ENCODE peak calls at places on chromosomes 13 and 19, in eight cellular contexts. S is nucleus accumbens, P is fibroblast of lung, M is T-helper 17 cell, K is amniotic stem cell, Y is Right ventricle myocardium superior, Z is lower leg skin, U is putamen. F is an unnamed sample.
A peak's percentile ranks its signal among the peaks of the same experiment; 100 is the strongest.

GRCh38 chr13:108342369-108343289 is 73.1 kb downstream of the TNFSF13B start:
- DNase-seq in Y (no peak), Z (no peak), U (peak; percentile 44), K (no peak), M (no peak), P (peak; percentile 38), S (no peak), F (peak; percentile 18)

GRCh38 chr19:33239223-33239975 is 13.7 kb upstream of the SLC7A10 start:
- DNase-seq in Y (no peak), K (no peak), M (no peak), U (no peak), P (no peak), S (no peak), Z (no peak), F (no peak)

GRCh38 chr19:41821003-41821735 is 23.3 kb downstream of the LYPD4 start:
- DNase-seq in Y (peak; percentile 26), S (no peak), U (no peak), M (peak; percentile 26), Z (no peak), K (no peak), P (peak; percentile 10), F (peak; percentile 23)

GRCh38 chr19:2699413-2700142 is 2.9 kb downstream of the GNG7 start:
- DNase-seq in P (no peak), M (no peak), S (no peak), K (no peak), Z (no peak), Y (no peak), U (no peak), F (no peak)

GRCh38 chr19:47273313-47274070 is 1.2 kb upstream of the INAFM1 start:
- DNase-seq in M (peak; percentile 82), K (peak; percentile 82), Z (peak; percentile 94), Y (peak; percentile 95), P (peak; percentile 92), U (peak; percentile 85), S (peak; percentile 83), F (peak; percentile 90)

GRCh38 chr19:17213334-17213733 is 1.8 kb upstream of the USE1 start:
- DNase-seq in S (no peak), Y (no peak), U (no peak), Z (no peak), K (no peak), M (no peak), P (no peak), F (no peak)

GRCh38 chr13:52850396-52851152 is 2.1 kb upstream of the PCDH8 start:
- DNase-seq in Y (peak; percentile 83), Z (peak; percentile 23), P (peak; percentile 36), K (peak; percentile 8), S (peak; percentile 36), U (peak; percentile 50), M (no peak), F (no peak)

GRCh38 chr13:80251403-80251802 is 89.5 kb downstream of the SPRY2 start:
- DNase-seq in S (no peak), Z (no peak), U (no peak), Y (no peak), M (no peak), P (peak; percentile 69), K (no peak), F (peak; percentile 28)

GRCh38 chr19:45271709-45272108 is 20.6 kb downstream of the MARK4 start:
- DNase-seq in Y (no peak), S (no peak), K (no peak), P (no peak), Z (no peak), M (no peak), U (no peak), F (no peak)

GRCh38 chr13:46321494-46322225 is 65.4 kb downstream of the RUBCNL start:
- DNase-seq in P (peak; percentile 36), Y (peak; percentile 62), U (peak; percentile 44), Z (peak; percentile 45), M (peak; percentile 57), S (peak; percentile 17), K (no peak), F (peak; percentile 41)

GRCh38 chr19:51530616-51531015 is 854 bp downstream of the SIGLEC6 start:
- DNase-seq in Z (no peak), S (no peak), P (no peak), M (no peak), U (no peak), K (no peak), Y (no peak), F (no peak)

GRCh38 chr13:69565334-69565733 is 542.3 kb upstream of the ATXN8OS start:
- DNase-seq in Z (no peak), U (no peak), M (no peak), Y (no peak), S (no peak), K (no peak), P (peak; percentile 79), F (peak; percentile 0)

GRCh38 chr19:16467581-16467980 is 4.2 kb downstream of the EPS15L1 start:
- DNase-seq in M (no peak), Y (peak; percentile 67), K (no peak), Z (no peak), P (no peak), U (no peak), S (no peak), F (no peak)

GRCh38 chr19:10552596-10553053 is 8.9 kb downstream of the ATG4D start:
- DNase-seq in U (no peak), S (no peak), K (no peak), P (peak; percentile 19), M (no peak), Z (no peak), Y (no peak), F (no peak)

GRCh38 chr19:15631817-15632216 is 8.9 kb upstream of the CYP4F3 start:
- DNase-seq in U (no peak), S (no peak), Z (no peak), K (no peak), Y (no peak), P (no peak), M (peak; percentile 30), F (no peak)

GRCh38 chr19:46191972-46192371 is 37.6 kb upstream of the IGFL1 start:
- DNase-seq in M (no peak), Y (no peak), K (no peak), U (no peak), S (no peak), P (no peak), Z (no peak), F (no peak)

GRCh38 chr13:111407381-111408131 is 87.1 kb downstream of the TEX29 start:
- DNase-seq in P (no peak), M (no peak), U (no peak), Y (no peak), S (no peak), Z (no peak), K (no peak), F (no peak)

GRCh38 chr19:30447276-30447870 is 75.2 kb downstream of the ZNF536 start:
- DNase-seq in M (no peak), U (no peak), Y (no peak), K (no peak), Z (no peak), P (peak; percentile 15), S (no peak), F (peak; percentile 2)

GRCh38 chr13:48414501-48414900 is 1.6 kb upstream of the LPAR6 start:
- DNase-seq in Z (no peak), M (no peak), U (no peak), Y (no peak), K (no peak), S (no peak), P (no peak), F (no peak)

GRCh38 chr19:49200238-49200862 is 42.8 kb downstream of the TRPM4 start:
- DNase-seq in Y (no peak), K (no peak), U (no peak), Z (no peak), M (no peak), P (no peak), S (no peak), F (no peak)

GRCh38 chr13:101429733-101430132 is 13.4 kb upstream of the NALCN start:
- DNase-seq in Y (no peak), S (no peak), Z (no peak), K (no peak), P (peak; percentile 9), M (no peak), U (no peak), F (no peak)

GRCh38 chr19:14440049-14440448 is 6.9 kb downstream of the PKN1 start:
- DNase-seq in Z (peak; percentile 54), K (no peak), M (peak; percentile 59), P (no peak), S (peak; percentile 23), Y (peak; percentile 92), U (no peak), F (no peak)

GRCh38 chr19:41299755-41300089 is 10.2 kb upstream of the CCDC97 start:
- DNase-seq in Z (peak; percentile 57), S (no peak), K (no peak), Y (peak; percentile 83), P (peak; percentile 63), U (no peak), M (peak; percentile 46), F (peak; percentile 81)

GRCh38 chr13:23322353-23323336 is 110.9 kb downstream of the SACS start:
- DNase-seq in Y (no peak), U (peak; percentile 75), Z (no peak), M (no peak), K (no peak), P (peak; percentile 20), S (peak; percentile 27), F (no peak)

GRCh38 chr19:7460562-7460966 is 28.3 kb downstream of the PEX11G start:
- DNase-seq in Z (no peak), P (peak; percentile 94), Y (no peak), K (no peak), S (no peak), M (no peak), U (no peak), F (no peak)

GRCh38 chr13:46783504-46783903 is 13.5 kb downstream of the ESD start:
- DNase-seq in Y (no peak), P (no peak), U (no peak), K (no peak), S (no peak), Z (no peak), M (no peak), F (no peak)

GRCh38 chr13:44748439-44748838 is 172.3 kb upstream of the TSC22D1 start:
- DNase-seq in S (no peak), K (no peak), U (no peak), P (no peak), M (no peak), Z (no peak), Y (no peak), F (no peak)

GRCh38 chr13:44974056-44974798 is 15.0 kb downstream of the NUFIP1 start:
- DNase-seq in U (no peak), M (no peak), P (peak; percentile 80), S (no peak), Y (peak; percentile 54), Z (peak; percentile 56), K (no peak), F (no peak)

GRCh38 chr19:49997709-49998108 is 27.5 kb downstream of the VRK3 start:
- DNase-seq in U (no peak), Z (no peak), M (no peak), S (no peak), P (peak; percentile 11), K (no peak), Y (no peak), F (no peak)

GRCh38 chr19:41424335-41425173 is 2.6 kb downstream of the B3GNT8 start:
- DNase-seq in U (no peak), K (no peak), P (no peak), Z (no peak), Y (no peak), M (no peak), S (no peak), F (no peak)

GRCh38 chr19:29508181-29508580 is 17.6 kb upstream of the VSTM2B start:
- DNase-seq in U (no peak), Y (no peak), K (no peak), Z (no peak), S (no peak), M (no peak), P (no peak), F (no peak)

GRCh38 chr13:31236211-31236786 is 36.5 kb downstream of the B3GLCT start:
- DNase-seq in Z (no peak), U (no peak), M (no peak), K (no peak), S (no peak), P (peak; percentile 32), Y (no peak), F (peak; percentile 49)

GRCh38 chr13:98103942-98104880 is 38.7 kb upstream of the FARP1 start:
- DNase-seq in Z (no peak), M (no peak), P (no peak), K (no peak), U (no peak), S (no peak), Y (no peak), F (peak; percentile 47)

GRCh38 chr19:21691656-21692055 is 75.7 kb downstream of the ZNF100 start:
- DNase-seq in U (no peak), M (no peak), K (no peak), Y (no peak), S (no peak), Z (no peak), P (no peak), F (no peak)

F was measured in HFFc6.